ENCODE peak calls at places on chromosomes 4 and X, in seven cellular contexts. S is brain microvascular endothelial cell, H is H1, M is neural crest cell, Q is AG10803, W is HCT116, T is progenitor cell of endocrine pancreas. K is an unnamed sample.

GRCh38 chrX:24014388-24015018 is 12.5 kb downstream of the KLHL15 start:
- DNase-seq in S (no peak), H (no peak), M (no peak), Q (no peak), W (no peak), T (no peak), K (no peak)

GRCh38 chrX:130055103-130055502 is 55.2 kb downstream of the ELF4 start:
- DNase-seq in S (peak), H (no peak), M (no peak), Q (peak), W (no peak), T (no peak), K (no peak)

GRCh38 chr4:41728571-41728908 is 20.0 kb downstream of the PHOX2B start:
- DNase-seq in S (no peak), H (no peak), M (no peak), Q (no peak), W (no peak), T (no peak), K (no peak)

GRCh38 chr4:100189820-100190642 is at the start of gene DDIT4L:
- DNase-seq in S (no peak), H (peak), M (peak), Q (peak), W (peak), T (peak), K (no peak)

GRCh38 chr4:118281611-118282442 is 71.0 kb downstream of the PRSS12 start:
- DNase-seq in S (peak), H (no peak), M (no peak), Q (peak), W (no peak), T (no peak), K (no peak)

GRCh38 chr4:142548491-142548890 is 297.6 kb downstream of the INPP4B start:
- DNase-seq in S (no peak), H (no peak), M (no peak), Q (no peak), W (no peak), T (no peak), K (no peak)

GRCh38 chr4:156321203-156321602 is 367.5 kb upstream of the CTSO start:
- DNase-seq in S (peak), H (no peak), M (no peak), Q (peak), W (no peak), T (no peak), K (no peak)

GRCh38 chr4:64195582-64195981 is 213.7 kb downstream of the TECRL start:
- DNase-seq in S (no peak), H (no peak), M (no peak), Q (no peak), W (no peak), T (no peak), K (no peak)

GRCh38 chrX:2549874-2550273 is 49.1 kb upstream of the DHRSX start:
- DNase-seq in S (no peak), H (no peak), M (no peak), Q (no peak), W (no peak), T (no peak), K (no peak)

GRCh38 chr4:74667438-74667837 is 126.9 kb downstream of the BTC start:
- DNase-seq in S (no peak), H (no peak), M (no peak), Q (no peak), W (no peak), T (no peak), K (no peak)

GRCh38 chr4:108779958-108780357 is 17.1 kb upstream of the ETNPPL start:
- DNase-seq in S (no peak), H (no peak), M (no peak), Q (no peak), W (no peak), T (no peak), K (no peak)

GRCh38 chr4:24686866-24687672 is 102.7 kb upstream of the DHX15 start:
- DNase-seq in S (peak), H (peak), M (peak), Q (peak), W (peak), T (no peak), K (no peak)

GRCh38 chrX:103248553-103248952 is 6.4 kb downstream of the TCEAL8 start:
- DNase-seq in S (no peak), H (no peak), M (no peak), Q (peak), W (peak), T (no peak), K (no peak)

GRCh38 chr4:183589710-183590109 is 69.3 kb downstream of the RWDD4 start:
- DNase-seq in S (no peak), H (no peak), M (no peak), Q (peak), W (no peak), T (no peak), K (no peak)

GRCh38 chr4:687048-687974 is 1.6 kb downstream of the SLC49A3 start:
- DNase-seq in S (peak), H (no peak), M (no peak), Q (peak), W (peak), T (no peak), K (no peak)

GRCh38 chr4:43136752-43137151 is 244.2 kb downstream of the GRXCR1 start:
- DNase-seq in S (no peak), H (no peak), M (no peak), Q (no peak), W (no peak), T (no peak), K (no peak)

GRCh38 chr4:164621886-164622521 is 131.9 kb upstream of the SMIM31 start:
- DNase-seq in S (no peak), H (no peak), M (no peak), Q (no peak), W (no peak), T (no peak), K (no peak)

GRCh38 chr4:181578911-181579310 is 664.3 kb upstream of the TENM3 start:
- DNase-seq in S (no peak), H (no peak), M (no peak), Q (no peak), W (no peak), T (no peak), K (no peak)

GRCh38 chrX:23786268-23786815 is 3.4 kb downstream of the SAT1 start:
- DNase-seq in S (peak), H (no peak), M (no peak), Q (no peak), W (no peak), T (no peak), K (no peak)

GRCh38 chr4:78131403-78131802 is 74.3 kb downstream of the FRAS1 start:
- DNase-seq in S (peak), H (no peak), M (no peak), Q (peak), W (no peak), T (no peak), K (no peak)

GRCh38 chr4:141497627-141498026 is 138.8 kb upstream of the IL15 start:
- DNase-seq in S (no peak), H (no peak), M (no peak), Q (no peak), W (no peak), T (no peak), K (no peak)

GRCh38 chr4:29805871-29806480 is 914.2 kb upstream of the PCDH7 start:
- DNase-seq in S (no peak), H (no peak), M (no peak), Q (no peak), W (no peak), T (no peak), K (no peak)

DNA sequence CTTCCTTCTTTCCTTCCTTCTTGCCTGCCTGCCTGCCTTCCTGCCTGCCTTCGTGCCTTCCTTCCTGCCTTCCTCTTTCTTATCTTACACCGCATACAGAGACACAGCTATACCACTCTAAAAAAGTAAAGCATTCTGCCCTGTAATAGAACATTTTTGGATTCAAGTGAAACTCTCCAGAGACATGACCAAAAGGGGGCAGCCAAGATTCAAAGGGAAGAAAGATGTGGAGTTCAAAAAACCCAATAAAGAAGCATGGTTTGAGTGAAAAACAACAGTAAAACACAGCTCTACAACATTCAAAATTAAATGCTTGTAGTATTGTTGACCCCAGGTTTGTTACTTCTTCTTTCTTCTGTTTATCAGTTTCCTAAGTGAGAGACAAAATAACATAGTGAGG is 914.9 kb upstream of the PCDH7 start:
- DNase-seq in S (no peak), H (peak), M (no peak), Q (no peak), W (peak), T (no peak), K (no peak)
- TF ChIP-seq CTCF in S (peak), H (peak), M (no peak), Q (no peak), W (peak), T (peak), K (peak)

GRCh38 chr4:17932041-17932440 is 89.5 kb downstream of the LCORL start:
- DNase-seq in S (no peak), H (no peak), M (no peak), Q (peak), W (no peak), T (no peak), K (no peak)

GRCh38 chr4:17939061-17939460 is 82.5 kb downstream of the LCORL start:
- DNase-seq in S (no peak), H (no peak), M (no peak), Q (no peak), W (no peak), T (no peak), K (no peak)

DNA sequence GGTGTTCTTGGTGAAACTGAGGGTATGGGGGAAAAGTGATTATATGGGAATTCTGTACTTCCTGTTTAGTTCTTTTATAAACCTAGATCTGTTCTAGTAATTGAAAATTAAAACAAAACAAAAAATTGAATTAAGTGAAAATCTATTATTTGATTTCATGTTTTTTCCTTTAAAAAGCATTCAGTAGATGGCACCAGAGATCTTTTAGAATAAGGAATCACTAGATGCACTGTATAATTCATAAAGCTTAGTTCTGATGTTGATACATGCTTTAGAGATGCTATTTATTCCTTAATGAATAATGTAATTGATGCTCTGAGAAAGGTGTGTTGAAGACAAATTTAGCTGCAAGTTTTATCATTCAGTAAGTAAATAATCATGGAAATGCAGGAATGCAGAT is 87.3 kb downstream of the LCORL start:
- DNase-seq in S (no peak), H (no peak), M (no peak), Q (no peak), W (no peak), T (no peak), K (no peak)
- TF ChIP-seq CTCF in S (no peak), H (no peak), M (no peak), Q (peak), W (no peak), T (no peak), K (peak)

GRCh38 chr4:52711271-52711670 is 40.0 kb downstream of the ERVMER34-1 start:
- DNase-seq in S (no peak), H (no peak), M (no peak), Q (no peak), W (no peak), T (no peak), K (no peak)
- TF ChIP-seq CTCF in S (no peak), H (no peak), M (no peak), Q (no peak), W (no peak), T (no peak), K (no peak)

GRCh38 chr4:160175064-160175643 is 1072.3 kb downstream of the RAPGEF2 start:
- DNase-seq in S (peak), H (no peak), M (no peak), Q (no peak), W (peak), T (no peak), K (no peak)
- TF ChIP-seq CTCF in S (no peak), H (peak), M (no peak), Q (no peak), W (peak), T (no peak), K (no peak)

DNA sequence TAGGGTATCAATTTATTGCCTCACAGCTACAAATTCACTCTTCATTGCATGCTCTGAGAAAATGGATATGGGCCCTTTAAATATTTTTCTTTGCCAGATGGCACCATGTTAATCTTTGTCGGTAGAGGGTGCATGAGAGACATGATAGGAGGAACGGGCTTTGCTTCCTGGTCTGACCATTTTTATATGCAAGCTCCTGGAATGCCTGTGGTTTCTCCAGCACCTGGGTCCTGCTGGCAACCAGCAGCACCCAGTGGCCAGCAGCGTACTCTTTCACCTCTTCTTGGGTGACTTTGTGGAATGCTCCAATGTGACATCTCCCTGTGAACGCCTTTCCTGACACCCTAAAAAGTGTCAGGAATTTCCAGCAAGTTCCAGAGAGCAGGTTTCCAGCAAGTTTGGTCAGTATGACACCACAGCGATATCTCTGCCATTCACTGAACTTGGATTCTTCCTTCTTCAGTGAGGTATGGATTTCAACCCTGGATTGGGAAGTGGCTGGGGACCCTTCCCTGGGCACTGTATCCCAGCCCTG is 140.3 kb upstream of the PGRMC2 start:
- DNase-seq in S (peak), H (no peak), M (no peak), Q (peak), W (peak), T (no peak), K (no peak)
- TF ChIP-seq CTCF in S (peak), H (peak), M (peak), Q (peak), W (peak), T (no peak), K (peak)

DNA sequence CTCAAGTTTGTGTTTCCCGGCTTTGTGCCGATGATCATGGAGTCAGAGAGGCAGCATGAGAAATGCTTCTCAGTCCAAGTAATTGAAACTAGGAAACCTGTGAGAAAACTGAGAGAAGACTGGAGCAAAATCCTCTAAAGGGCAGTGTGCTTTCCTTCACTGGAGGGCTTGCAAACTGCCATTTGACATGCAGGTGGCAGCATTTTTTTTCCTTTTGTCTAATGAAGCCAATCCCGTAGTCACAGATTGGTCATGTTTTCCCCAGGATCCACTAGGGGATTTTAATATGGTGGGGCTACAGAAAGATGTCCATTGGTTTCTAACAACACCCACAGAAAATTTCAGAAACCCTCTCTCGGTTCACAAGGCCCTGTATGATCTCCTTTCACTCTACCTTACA is 117.4 kb upstream of the NUDT10 start:
- DNase-seq in S (no peak), H (no peak), M (no peak), Q (no peak), W (no peak), T (no peak), K (no peak)
- TF ChIP-seq CTCF in S (no peak), H (peak), M (peak), Q (no peak), W (no peak), T (peak), K (no peak)

GRCh38 chr4:97910005-97910404 is 233.3 kb downstream of the STPG2 start:
- DNase-seq in S (no peak), H (no peak), M (no peak), Q (no peak), W (peak), T (no peak), K (no peak)
- TF ChIP-seq CTCF in S (peak), H (peak), M (peak), Q (no peak), W (peak), T (peak), K (no peak)

K was measured in osteocyte.